ENCODE peak calls at places on chromosomes 2 and 18, in six cellular contexts. J is HCT116, N is GM12878, S is upper lobe of left lung, X is HepG2, A is K562. U is an unnamed sample.

GRCh38 chr2:171882095-171882769 is 11.8 kb downstream of the SLC25A12 start:
- ATAC-seq in J (no peak), N (peak), S (no peak), X (no peak), A (peak), U (peak)

GRCh38 chr18:45978084-45978483 is 11.0 kb upstream of the EPG5 start:
- ATAC-seq in J (no peak), N (peak), S (peak), X (peak), A (no peak), U (no peak)

GRCh38 chr18:76874643-76875389 is 52.5 kb downstream of the ZNF236 start:
- ATAC-seq in J (peak), N (peak), S (no peak), X (peak), A (peak), U (no peak)

GRCh38 chr18:2655954-2656236 is 369 bp downstream of the SMCHD1 start:
- ATAC-seq in J (peak), N (peak), S (no peak), X (peak), A (no peak), U (no peak)

GRCh38 chr2:143258126-143258892 is 129.1 kb downstream of the ARHGAP15 start:
- ATAC-seq in J (no peak), N (peak), S (no peak), X (no peak), A (peak), U (no peak)

GRCh38 chr2:172350844-172351480 is 76.4 kb upstream of the ITGA6 start:
- ATAC-seq in J (no peak), N (no peak), S (peak), X (no peak), A (no peak), U (no peak)

GRCh38 chr2:221610675-221611074 is 38.6 kb upstream of the EPHA4 start:
- ATAC-seq in J (no peak), N (no peak), S (peak), X (no peak), A (no peak), U (no peak)

GRCh38 chr2:19330436-19330835 is 28.0 kb downstream of the OSR1 start:
- ATAC-seq in J (no peak), N (no peak), S (no peak), X (no peak), A (no peak), U (no peak)

GRCh38 chr2:56718413-56718812 is 534.6 kb downstream of the CCDC85A start:
- ATAC-seq in J (no peak), N (no peak), S (no peak), X (no peak), A (no peak), U (no peak)

GRCh38 chr18:27619906-27620305 is 434.8 kb upstream of the CHST9 start:
- ATAC-seq in J (no peak), N (no peak), S (no peak), X (no peak), A (no peak), U (no peak)

GRCh38 chr2:209425082-209426071 is 1.5 kb downstream of the MAP2 start:
- ATAC-seq in J (no peak), N (peak), S (peak), X (no peak), A (no peak), U (no peak)

GRCh38 chr2:200430017-200430416 is 79.9 kb downstream of the KCTD18 start:
- ATAC-seq in J (no peak), N (no peak), S (no peak), X (no peak), A (no peak), U (no peak)

GRCh38 chr2:152263902-152264301 is 71.1 kb upstream of the FMNL2 start:
- ATAC-seq in J (no peak), N (no peak), S (no peak), X (no peak), A (no peak), U (no peak)

GRCh38 chr2:164605295-164605694 is 16.0 kb downstream of the GRB14 start:
- ATAC-seq in J (no peak), N (no peak), S (peak), X (no peak), A (no peak), U (no peak)

GRCh38 chr2:20622731-20623130 is 28.2 kb downstream of the HS1BP3 start:
- ATAC-seq in J (no peak), N (no peak), S (no peak), X (no peak), A (no peak), U (no peak)

GRCh38 chr2:12448846-12449480 is 267.8 kb upstream of the TRIB2 start:
- ATAC-seq in J (no peak), N (no peak), S (no peak), X (no peak), A (peak), U (no peak)

GRCh38 chr2:119523959-119524694 is at the start of gene SCTR:
- ATAC-seq in J (no peak), N (no peak), S (peak), X (peak), A (no peak), U (no peak)

GRCh38 chr2:73916666-73917065 is 10.0 kb upstream of the DGUOK start:
- ATAC-seq in J (no peak), N (no peak), S (no peak), X (no peak), A (no peak), U (no peak)

GRCh38 chr18:25282282-25282681 is 69.7 kb downstream of the ZNF521 start:
- ATAC-seq in J (no peak), N (peak), S (no peak), X (no peak), A (peak), U (no peak)

GRCh38 chr18:70454705-70455322 is 166.0 kb downstream of the SOCS6 start:
- ATAC-seq in J (peak), N (peak), S (peak), X (peak), A (peak), U (no peak)

GRCh38 chr18:11500153-11501122 is 109.0 kb upstream of the SLC35G4 start:
- ATAC-seq in J (peak), N (peak), S (peak), X (peak), A (no peak), U (no peak)

DNA sequence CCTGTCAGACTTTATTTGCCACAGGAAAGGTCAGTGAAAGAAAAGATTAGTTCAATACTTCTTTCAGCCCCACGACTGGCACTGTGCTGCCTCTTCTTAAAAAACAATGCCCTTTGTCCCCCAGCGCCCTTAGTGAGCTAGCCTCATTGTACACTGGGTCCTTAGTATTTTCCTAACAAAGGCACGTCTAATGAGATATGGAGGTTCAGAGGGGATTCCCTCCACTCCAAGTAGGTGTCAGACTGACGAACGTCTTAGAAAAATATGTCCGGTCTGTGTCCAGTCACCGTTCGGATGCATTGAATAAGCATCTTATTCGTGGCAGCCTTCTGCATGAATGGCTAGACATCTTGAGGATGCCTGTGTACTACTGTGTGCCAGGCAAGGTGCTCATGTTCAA is 1.1 kb downstream of the FECH start:
- ATAC-seq in J (no peak), N (no peak), S (no peak), X (no peak), A (peak), U (no peak)
- TF ChIP-seq POLR2A in J (no peak), N (no peak), S (no peak), X (no peak), A (no peak), U (no peak)

DNA sequence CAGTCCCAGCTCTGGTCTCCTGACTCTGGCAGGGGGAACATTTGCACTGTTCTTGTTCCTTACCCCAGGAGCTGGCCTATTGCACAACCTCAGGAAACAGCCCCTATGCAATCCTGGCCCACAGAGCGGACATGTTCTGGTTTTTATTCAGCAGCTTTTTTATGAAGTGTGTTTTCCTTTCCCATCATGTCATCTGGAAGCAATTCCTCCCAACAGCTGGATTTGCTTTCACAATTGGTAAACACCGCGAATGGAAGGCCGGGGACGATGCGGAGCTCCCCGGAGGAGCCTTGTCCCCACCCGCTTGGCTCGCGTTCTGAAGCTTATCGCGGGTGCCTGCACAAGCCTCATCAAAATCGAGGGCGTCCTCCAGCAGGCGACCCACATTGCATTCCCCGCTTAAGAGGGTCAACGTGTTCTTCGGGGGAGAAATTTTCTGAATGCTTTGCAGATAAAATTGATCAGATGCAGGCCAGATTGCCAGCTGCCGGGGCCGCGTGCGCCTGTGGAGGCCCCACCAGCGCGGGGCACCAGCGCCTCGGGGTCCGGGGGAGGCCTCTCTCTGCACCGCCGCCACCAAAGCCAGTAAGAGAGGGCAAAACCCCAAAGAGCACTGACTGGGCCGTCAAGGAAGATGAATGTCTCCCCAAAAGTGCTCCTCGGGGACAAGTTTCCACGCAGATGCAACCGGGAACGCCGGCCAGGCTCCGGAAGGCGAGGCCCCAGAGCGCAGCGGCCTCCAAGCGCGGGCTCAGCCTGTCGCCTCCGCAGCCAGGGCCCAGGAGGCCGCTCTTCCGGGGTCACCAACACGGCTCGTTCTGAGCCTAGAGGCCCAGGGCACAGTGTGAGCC is 60.3 kb upstream of the SP3 start:
- ATAC-seq in J (no peak), N (no peak), S (peak), X (peak), A (peak), U (peak)
- TF ChIP-seq POLR2AphosphoS5 in J (no peak), N (no peak), S (peak), X (no peak), A (no peak), U (peak)

DNA sequence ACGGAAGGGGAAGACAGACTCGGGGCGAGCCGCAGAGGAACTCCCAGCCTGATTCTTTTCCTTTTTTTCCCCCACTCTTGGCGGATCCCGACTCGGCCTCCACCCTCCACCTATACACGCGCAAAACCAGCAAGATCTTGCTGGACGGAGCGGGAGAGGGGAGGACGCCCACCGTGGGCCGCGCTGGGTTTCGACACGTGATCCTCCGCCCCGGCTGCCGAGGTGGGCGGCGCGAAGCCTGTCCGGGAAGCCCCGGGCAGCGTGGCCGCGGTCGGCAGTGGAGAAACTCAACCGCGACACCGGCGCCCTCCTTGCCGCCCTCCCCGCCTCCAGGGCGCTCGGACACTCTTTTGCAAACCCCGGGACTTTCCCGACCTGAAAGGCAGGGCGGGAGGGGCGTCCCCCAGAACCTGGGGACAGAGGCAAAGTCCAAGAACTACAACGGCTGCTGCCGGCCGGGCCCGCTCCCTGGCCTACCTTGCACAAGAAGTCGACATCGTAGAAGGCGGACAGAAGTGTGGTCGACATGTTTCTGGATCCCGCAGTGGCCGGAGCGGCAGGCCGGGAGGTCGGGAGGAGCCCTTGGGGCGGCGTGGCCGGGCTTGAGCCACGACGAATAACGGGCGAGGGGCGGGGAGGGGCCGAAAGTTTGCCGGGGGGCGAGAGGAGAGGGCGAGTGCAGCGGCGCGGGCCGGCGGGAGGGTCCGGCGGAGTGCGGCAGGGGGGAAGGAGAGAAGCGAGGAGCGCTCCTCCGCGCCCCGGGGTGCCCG is 433 bp downstream of the ZFP36L2 start:
- ATAC-seq in J (peak), N (peak), S (peak), X (peak), A (peak), U (no peak)
- TF ChIP-seq POLR2A in J (peak), N (no peak), S (no peak), X (no peak), A (peak), U (no peak)

DNA sequence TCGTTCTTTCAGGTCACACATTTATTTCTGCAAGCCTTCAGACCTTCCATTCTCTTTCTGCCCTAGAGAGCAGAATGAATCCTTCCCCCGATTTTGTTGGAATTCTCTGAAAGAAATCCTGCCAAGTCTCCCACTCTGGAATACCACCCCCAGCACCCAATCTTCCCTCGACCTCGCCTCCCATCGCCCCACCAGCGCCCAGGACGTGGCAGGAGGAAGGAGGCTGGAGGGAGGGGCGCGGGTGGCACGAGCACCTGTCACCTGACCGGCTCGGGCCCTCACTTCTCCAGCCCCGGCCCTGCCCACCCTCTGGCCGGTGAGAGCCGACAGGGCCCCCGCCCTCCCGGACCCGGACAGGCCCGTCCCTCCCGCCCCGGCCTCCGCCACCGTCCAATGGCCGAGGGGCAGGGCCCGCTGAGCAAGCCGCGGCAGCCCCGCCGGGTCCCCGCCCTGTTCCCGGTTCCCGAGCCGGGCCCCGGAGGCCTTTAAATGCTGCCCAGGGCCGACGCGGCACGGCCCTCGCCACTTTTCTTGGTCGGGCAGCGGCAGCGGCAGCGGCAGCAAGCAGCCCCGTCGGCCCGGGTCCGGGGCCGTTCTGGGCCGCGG is at the start of gene LGALSL:
- ATAC-seq in J (peak), N (peak), S (peak), X (peak), A (peak), U (peak)
- TF ChIP-seq POLR2AphosphoS5 in J (peak), N (no peak), S (peak), X (peak), A (no peak), U (peak)

GRCh38 chr2:65265090-65266045 is 37.7 kb downstream of the ACTR2 start:
- ATAC-seq in J (peak), N (peak), S (peak), X (peak), A (peak), U (peak)
- TF ChIP-seq POLR2A in J (no peak), N (no peak), S (no peak), X (no peak), A (no peak), U (no peak)

GRCh38 chr2:68465081-68465916 is 1.8 kb downstream of the FBXO48 start:
- ATAC-seq in J (no peak), N (no peak), S (no peak), X (no peak), A (no peak), U (no peak)

GRCh38 chr2:68468801-68469200 is 1.4 kb downstream of the APLF start:
- ATAC-seq in J (no peak), N (no peak), S (no peak), X (no peak), A (no peak), U (no peak)

GRCh38 chr2:68466778-68467076 is 367 bp downstream of the FBXO48 start:
- ATAC-seq in J (peak), N (peak), S (peak), X (no peak), A (peak), U (peak)

GRCh38 chr2:68466361-68466777 is 725 bp downstream of the FBXO48 start:
- ATAC-seq in J (no peak), N (peak), S (peak), X (peak), A (no peak), U (no peak)

DNA sequence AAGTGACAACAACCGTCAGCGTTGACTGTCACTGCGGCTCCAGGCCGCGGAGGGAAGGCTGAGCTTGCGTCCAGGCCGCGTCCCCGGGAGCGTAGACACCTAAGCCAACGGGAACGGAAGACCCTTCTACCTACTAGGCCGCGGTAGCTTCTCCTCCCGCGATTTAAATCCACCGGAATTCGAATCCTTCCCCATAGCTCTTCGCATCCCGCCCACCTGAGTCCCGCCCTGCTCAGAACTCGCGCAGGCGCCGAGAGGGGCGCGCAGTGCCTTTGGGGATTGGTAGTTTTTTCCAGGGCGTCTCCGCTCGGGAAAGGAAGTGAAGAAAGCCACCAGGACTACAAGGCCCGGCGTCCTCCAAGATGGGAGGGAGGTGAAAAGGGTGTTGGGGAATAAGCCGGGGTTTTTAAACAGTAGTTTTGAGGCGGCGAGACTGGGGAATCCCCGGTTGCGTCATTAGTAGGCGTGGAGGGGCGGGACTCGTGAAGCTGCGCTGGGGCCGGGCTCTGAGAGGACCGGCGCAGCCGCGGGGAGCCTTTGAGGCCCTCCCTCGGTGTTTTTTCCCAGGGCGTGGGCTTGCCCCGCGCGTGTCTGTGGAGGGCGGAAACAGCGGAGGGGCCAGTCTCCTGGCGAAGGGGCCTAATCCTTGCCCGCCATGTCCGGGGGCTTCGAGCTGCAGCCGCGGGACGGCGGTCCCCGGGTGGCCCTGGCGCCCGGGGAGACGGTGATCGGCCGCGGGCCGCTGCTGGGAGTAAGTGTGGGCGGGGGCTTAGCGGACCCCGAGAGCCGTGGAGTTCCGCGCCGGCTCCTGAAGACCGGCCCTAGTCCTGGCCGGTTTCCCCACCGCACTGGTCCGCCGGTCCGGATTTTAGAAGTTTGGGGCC is at the start of the genes APLF and FBXO48:
- ATAC-seq in J (peak), N (peak), S (peak), X (peak), A (peak), U (peak)
- TF ChIP-seq POLR2AphosphoS5 in J (peak), N (peak), S (peak), X (peak), A (peak), U (peak)

GRCh38 chr2:55718165-55719008 is 24.7 kb upstream of the PNPT1 start:
- ATAC-seq in J (peak), N (peak), S (peak), X (peak), A (peak), U (no peak)
- TF ChIP-seq POLR2A in J (no peak), N (no peak), S (no peak), X (no peak), A (no peak), U (no peak)

DNA sequence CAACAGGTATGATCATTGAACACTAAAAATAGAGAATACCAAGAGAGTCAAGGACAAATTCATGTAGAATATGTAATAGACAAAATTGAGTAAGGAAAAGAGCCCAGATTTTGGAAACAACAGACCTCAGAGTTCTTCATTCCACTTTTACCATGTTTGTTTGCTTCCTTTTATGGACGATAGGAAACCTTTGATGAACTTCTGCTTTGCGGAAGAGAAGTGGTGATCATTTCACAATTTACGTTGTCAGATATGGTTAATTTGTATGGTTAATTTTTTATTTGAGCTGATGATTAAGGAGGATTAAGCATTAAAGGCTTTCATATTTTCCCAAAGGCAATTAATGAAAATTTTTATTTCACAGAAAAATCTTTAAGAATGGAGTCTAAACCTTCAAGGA is 16.3 kb downstream of the MARCHF7 start:
- ATAC-seq in J (no peak), N (no peak), S (no peak), X (no peak), A (no peak), U (no peak)
- TF ChIP-seq POLR2AphosphoS5 in J (no peak), N (no peak), S (no peak), X (no peak), A (no peak), U (no peak)

GRCh38 chr2:66432801-66433694 is 1.9 kb upstream of the MEIS1 start:
- ATAC-seq in J (no peak), N (peak), S (peak), X (peak), A (peak), U (peak)
- TF ChIP-seq POLR2A in J (no peak), N (no peak), S (no peak), X (no peak), A (no peak), U (peak)